ENCODE peak calls at places on chromosomes 13 and 19, in five cellular contexts. One of them, this sample, is unnamed.
A peak's percentile ranks its signal among the peaks of the same experiment; 100 is the strongest.

GRCh38 chr13:65638572-65639168 is 1591.5 kb downstream of the PCDH9 start:
- DNase-seq in hepatocyte: peak; percentile 60
- DNase-seq in thoracic aorta: no peak
- DNase-seq in ovary: no peak
- DNase-seq in CD4-positive, alpha-beta T cell: no peak
- DNase-seq in this sample: no peak

GRCh38 chr19:50718255-50719118 is 1.1 kb downstream of the SHANK1 start:
- DNase-seq in hepatocyte: no peak
- DNase-seq in thoracic aorta: no peak
- DNase-seq in ovary: no peak
- DNase-seq in CD4-positive, alpha-beta T cell: no peak
- DNase-seq in this sample: no peak

GRCh38 chr13:22412452-22412851 is 741.6 kb downstream of the FGF9 start:
- DNase-seq in hepatocyte: no peak
- DNase-seq in thoracic aorta: no peak
- DNase-seq in ovary: no peak
- DNase-seq in CD4-positive, alpha-beta T cell: no peak
- DNase-seq in this sample: no peak

GRCh38 chr19:53365899-53366493 is 491 bp downstream of the ZNF525 start:
- DNase-seq in hepatocyte: peak; percentile 65
- DNase-seq in thoracic aorta: no peak
- DNase-seq in ovary: no peak
- DNase-seq in CD4-positive, alpha-beta T cell: peak; percentile 10
- DNase-seq in this sample: peak; percentile 14

GRCh38 chr13:24858953-24859352 is 95.0 kb downstream of the RNF17 start:
- DNase-seq in hepatocyte: no peak
- DNase-seq in thoracic aorta: no peak
- DNase-seq in ovary: no peak
- DNase-seq in CD4-positive, alpha-beta T cell: no peak
- DNase-seq in this sample: no peak

GRCh38 chr13:46530084-46530935 is 22.7 kb upstream of the LRCH1 start:
- DNase-seq in hepatocyte: no peak
- DNase-seq in thoracic aorta: no peak
- DNase-seq in ovary: no peak
- DNase-seq in CD4-positive, alpha-beta T cell: no peak
- DNase-seq in this sample: no peak

GRCh38 chr19:27821418-27822018 is 1391.4 kb downstream of the UQCRFS1 start:
- DNase-seq in hepatocyte: no peak
- DNase-seq in thoracic aorta: no peak
- DNase-seq in ovary: no peak
- DNase-seq in CD4-positive, alpha-beta T cell: no peak
- DNase-seq in this sample: no peak

GRCh38 chr13:54185101-54185500 is 1156.5 kb downstream of the OLFM4 start:
- DNase-seq in hepatocyte: no peak
- DNase-seq in thoracic aorta: no peak
- DNase-seq in ovary: no peak
- DNase-seq in CD4-positive, alpha-beta T cell: no peak
- DNase-seq in this sample: no peak

GRCh38 chr13:27796544-27797227 is 4.4 kb downstream of the GSX1 start:
- DNase-seq in hepatocyte: no peak
- DNase-seq in thoracic aorta: no peak
- DNase-seq in ovary: no peak
- DNase-seq in CD4-positive, alpha-beta T cell: no peak
- DNase-seq in this sample: no peak

GRCh38 chr13:30634838-30635237 is 17.1 kb downstream of the USPL1 start:
- DNase-seq in hepatocyte: no peak
- DNase-seq in thoracic aorta: no peak
- DNase-seq in ovary: no peak
- DNase-seq in CD4-positive, alpha-beta T cell: no peak
- DNase-seq in this sample: no peak

GRCh38 chr13:110281736-110282135 is 25.2 kb downstream of the COL4A1 start:
- DNase-seq in hepatocyte: no peak
- DNase-seq in thoracic aorta: no peak
- DNase-seq in ovary: no peak
- DNase-seq in CD4-positive, alpha-beta T cell: no peak
- DNase-seq in this sample: no peak

GRCh38 chr19:29176981-29177754 is 35.8 kb downstream of the UQCRFS1 start:
- DNase-seq in hepatocyte: no peak
- DNase-seq in thoracic aorta: no peak
- DNase-seq in ovary: no peak
- DNase-seq in CD4-positive, alpha-beta T cell: no peak
- DNase-seq in this sample: no peak

GRCh38 chr19:50645107-50645506 is 4.1 kb upstream of the C19orf81 start:
- DNase-seq in hepatocyte: no peak
- DNase-seq in thoracic aorta: no peak
- DNase-seq in ovary: no peak
- DNase-seq in CD4-positive, alpha-beta T cell: no peak
- DNase-seq in this sample: no peak

GRCh38 chr13:52738719-52739467 is 727 bp downstream of the CNMD start:
- DNase-seq in hepatocyte: peak; percentile 47
- DNase-seq in thoracic aorta: no peak
- DNase-seq in ovary: no peak
- DNase-seq in CD4-positive, alpha-beta T cell: peak; percentile 1
- DNase-seq in this sample: no peak

GRCh38 chr13:48235100-48235813 is 2.3 kb downstream of the ITM2B start:
- DNase-seq in hepatocyte: peak; percentile 27
- DNase-seq in thoracic aorta: no peak
- DNase-seq in ovary: no peak
- DNase-seq in CD4-positive, alpha-beta T cell: no peak
- DNase-seq in this sample: no peak

GRCh38 chr13:79581870-79582315 is 100.9 kb downstream of the NDFIP2 start:
- DNase-seq in hepatocyte: no peak
- DNase-seq in thoracic aorta: no peak
- DNase-seq in ovary: no peak
- DNase-seq in CD4-positive, alpha-beta T cell: no peak
- DNase-seq in this sample: peak; percentile 64

GRCh38 chr13:44305845-44306244 is 67.8 kb upstream of the SERP2 start:
- DNase-seq in hepatocyte: no peak
- DNase-seq in thoracic aorta: no peak
- DNase-seq in ovary: no peak
- DNase-seq in CD4-positive, alpha-beta T cell: no peak
- DNase-seq in this sample: no peak

GRCh38 chr13:42819712-42820111 is 38.3 kb downstream of the FAM216B start:
- DNase-seq in hepatocyte: no peak
- DNase-seq in thoracic aorta: no peak
- DNase-seq in ovary: no peak
- DNase-seq in CD4-positive, alpha-beta T cell: no peak
- DNase-seq in this sample: no peak

GRCh38 chr13:30978981-30979956 is 46.8 kb downstream of the TEX26 start:
- DNase-seq in hepatocyte: peak; percentile 30
- DNase-seq in thoracic aorta: no peak
- DNase-seq in ovary: no peak
- DNase-seq in CD4-positive, alpha-beta T cell: peak; percentile 19
- DNase-seq in this sample: no peak

GRCh38 chr13:40377783-40378182 is 288.7 kb downstream of the FOXO1 start:
- DNase-seq in hepatocyte: no peak
- DNase-seq in thoracic aorta: no peak
- DNase-seq in ovary: no peak
- DNase-seq in CD4-positive, alpha-beta T cell: no peak
- DNase-seq in this sample: no peak

GRCh38 chr19:54017266-54017665 is 25.8 kb downstream of the CACNG6 start:
- DNase-seq in hepatocyte: no peak
- DNase-seq in thoracic aorta: no peak
- DNase-seq in ovary: no peak
- DNase-seq in CD4-positive, alpha-beta T cell: no peak
- DNase-seq in this sample: no peak

GRCh38 chr13:75443356-75443958 is 38.5 kb downstream of the TBC1D4 start:
- DNase-seq in hepatocyte: no peak
- DNase-seq in thoracic aorta: no peak
- DNase-seq in ovary: no peak
- DNase-seq in CD4-positive, alpha-beta T cell: no peak
- DNase-seq in this sample: no peak

GRCh38 chr13:99796175-99796819 is 175.3 kb downstream of the ZIC5 start:
- DNase-seq in hepatocyte: peak; percentile 69
- DNase-seq in thoracic aorta: no peak
- DNase-seq in ovary: no peak
- DNase-seq in CD4-positive, alpha-beta T cell: no peak
- DNase-seq in this sample: no peak

GRCh38 chr13:94968757-94969086 is 256.4 kb upstream of the SOX21 start:
- DNase-seq in hepatocyte: no peak
- DNase-seq in thoracic aorta: no peak
- DNase-seq in ovary: no peak
- DNase-seq in CD4-positive, alpha-beta T cell: no peak
- DNase-seq in this sample: no peak

GRCh38 chr19:58317481-58318072 is 9.2 kb upstream of the ZSCAN22 start:
- DNase-seq in hepatocyte: peak; percentile 72
- DNase-seq in thoracic aorta: no peak
- DNase-seq in ovary: no peak
- DNase-seq in CD4-positive, alpha-beta T cell: no peak
- DNase-seq in this sample: no peak

GRCh38 chr19:29537601-29538000 is 11.8 kb downstream of the VSTM2B start:
- DNase-seq in hepatocyte: no peak
- DNase-seq in thoracic aorta: no peak
- DNase-seq in ovary: no peak
- DNase-seq in CD4-positive, alpha-beta T cell: no peak
- DNase-seq in this sample: no peak

GRCh38 chr13:75324413-75324940 is 157.5 kb downstream of the TBC1D4 start:
- DNase-seq in hepatocyte: no peak
- DNase-seq in thoracic aorta: no peak
- DNase-seq in ovary: no peak
- DNase-seq in CD4-positive, alpha-beta T cell: no peak
- DNase-seq in this sample: no peak

GRCh38 chr19:48881741-48882657 is 9.8 kb downstream of the PPP1R15A start:
- DNase-seq in hepatocyte: peak; percentile 44
- DNase-seq in thoracic aorta: no peak
- DNase-seq in ovary: no peak
- DNase-seq in CD4-positive, alpha-beta T cell: no peak
- DNase-seq in this sample: no peak

GRCh38 chr13:44231786-44232516 is 141.7 kb upstream of the SERP2 start:
- DNase-seq in hepatocyte: peak; percentile 90
- DNase-seq in thoracic aorta: no peak
- DNase-seq in ovary: peak; percentile 83
- DNase-seq in CD4-positive, alpha-beta T cell: no peak
- DNase-seq in this sample: peak; percentile 76

GRCh38 chr13:32228330-32229041 is 86.7 kb downstream of the ZAR1L start:
- DNase-seq in hepatocyte: no peak
- DNase-seq in thoracic aorta: no peak
- DNase-seq in ovary: no peak
- DNase-seq in CD4-positive, alpha-beta T cell: no peak
- DNase-seq in this sample: no peak

GRCh38 chr13:75855847-75856246 is 219.7 kb downstream of the LMO7 start:
- DNase-seq in hepatocyte: no peak
- DNase-seq in thoracic aorta: no peak
- DNase-seq in ovary: no peak
- DNase-seq in CD4-positive, alpha-beta T cell: no peak
- DNase-seq in this sample: no peak

GRCh38 chr19:460877-461609 is at the start of gene SHC2:
- DNase-seq in hepatocyte: peak; percentile 81
- DNase-seq in thoracic aorta: no peak
- DNase-seq in ovary: peak; percentile 44
- DNase-seq in CD4-positive, alpha-beta T cell: no peak
- DNase-seq in this sample: peak; percentile 49

GRCh38 chr19:47151627-47152026 is 21.0 kb downstream of the SAE1 start:
- DNase-seq in hepatocyte: no peak
- DNase-seq in thoracic aorta: no peak
- DNase-seq in ovary: no peak
- DNase-seq in CD4-positive, alpha-beta T cell: no peak
- DNase-seq in this sample: no peak

GRCh38 chr19:47155141-47155540 is 24.5 kb downstream of the SAE1 start:
- DNase-seq in hepatocyte: no peak
- DNase-seq in thoracic aorta: no peak
- DNase-seq in ovary: no peak
- DNase-seq in CD4-positive, alpha-beta T cell: no peak
- DNase-seq in this sample: no peak

GRCh38 chr19:47153266-47153665 is 22.6 kb downstream of the SAE1 start:
- DNase-seq in hepatocyte: no peak
- DNase-seq in thoracic aorta: no peak
- DNase-seq in ovary: no peak
- DNase-seq in CD4-positive, alpha-beta T cell: no peak
- DNase-seq in this sample: no peak

GRCh38 chr19:47152205-47152604 is 21.6 kb downstream of the SAE1 start:
- DNase-seq in hepatocyte: no peak
- DNase-seq in thoracic aorta: no peak
- DNase-seq in ovary: no peak
- DNase-seq in CD4-positive, alpha-beta T cell: no peak
- DNase-seq in this sample: no peak

DNA sequence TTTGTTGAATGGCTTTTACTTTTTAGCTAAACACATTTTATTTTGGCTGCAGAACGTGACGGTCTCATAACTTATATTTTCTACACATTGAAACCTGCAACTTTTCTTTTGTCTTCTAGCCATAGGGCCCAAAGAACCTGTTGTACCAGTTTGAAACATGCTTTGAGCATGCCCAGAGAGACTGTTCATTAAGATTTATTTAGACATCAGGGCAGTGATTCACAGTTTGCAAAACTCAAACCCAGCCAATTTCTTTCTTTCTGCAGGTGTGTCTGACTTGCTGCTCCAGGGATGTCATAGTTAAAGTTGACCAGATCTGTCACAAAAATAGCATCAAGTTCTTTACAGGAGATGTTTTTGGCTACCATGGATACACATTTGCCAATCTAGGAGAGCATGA is 22.0 kb downstream of the SAE1 start:
- DNase-seq in hepatocyte: peak; percentile 48
- DNase-seq in thoracic aorta: no peak
- DNase-seq in ovary: no peak
- DNase-seq in CD4-positive, alpha-beta T cell: no peak
- DNase-seq in this sample: no peak
- H3K27ac ChIP-seq in hepatocyte: peak overlapping the region; percentile 50
- H3K27ac ChIP-seq in thoracic aorta: no peak overlapping the region
- H3K27ac ChIP-seq in ovary: no peak overlapping the region
- H3K27ac ChIP-seq in CD4-positive, alpha-beta T cell: no peak overlapping the region
- H3K27ac ChIP-seq in this sample: no peak overlapping the region

GRCh38 chr19:33379151-33379829 is 5.8 kb downstream of the CEBPG start:
- DNase-seq in hepatocyte: no peak
- DNase-seq in thoracic aorta: no peak
- DNase-seq in ovary: no peak
- DNase-seq in CD4-positive, alpha-beta T cell: no peak
- DNase-seq in this sample: no peak
- TF ChIP-seq CTCF in hepatocyte: no peak
- TF ChIP-seq CTCF in thoracic aorta: no peak
- TF ChIP-seq CTCF in ovary: no peak
- TF ChIP-seq CTCF in CD4-positive, alpha-beta T cell: no peak
- TF ChIP-seq CTCF in this sample: no peak

GRCh38 chr19:6529351-6529750 is 1.5 kb upstream of the TNFSF9 start:
- DNase-seq in hepatocyte: no peak
- DNase-seq in thoracic aorta: no peak
- DNase-seq in ovary: no peak
- DNase-seq in CD4-positive, alpha-beta T cell: no peak
- DNase-seq in this sample: no peak
- H3K27ac ChIP-seq in hepatocyte: no peak overlapping the region
- H3K27ac ChIP-seq in thoracic aorta: no peak overlapping the region
- H3K27ac ChIP-seq in ovary: no peak overlapping the region
- H3K27ac ChIP-seq in CD4-positive, alpha-beta T cell: no peak overlapping the region
- H3K27ac ChIP-seq in this sample: no peak overlapping the region

GRCh38 chr19:38685666-38686529 is 38.4 kb downstream of the ACTN4 start:
- DNase-seq in hepatocyte: peak; percentile 65
- DNase-seq in thoracic aorta: no peak
- DNase-seq in ovary: no peak
- DNase-seq in CD4-positive, alpha-beta T cell: no peak
- DNase-seq in this sample: no peak
- TF ChIP-seq CTCF in hepatocyte: peak; percentile 22
- TF ChIP-seq CTCF in thoracic aorta: peak; percentile 66
- TF ChIP-seq CTCF in ovary: no peak
- TF ChIP-seq CTCF in CD4-positive, alpha-beta T cell: no peak
- TF ChIP-seq CTCF in this sample: peak; percentile 51